ENCODE peak calls at places on chromosomes 7 and 10, in ten cellular contexts. S, W, X, C, O, M, I, B, H and U are unnamed samples.

GRCh38 chr10:30228638-30229037 is 120.4 kb downstream of the MTPAP start:
- DNase-seq in S (no peak), W (no peak), X (no peak), C (no peak), O (no peak), M (no peak), I (no peak), B (no peak), H (no peak), U (no peak)

GRCh38 chr10:101272229-101272868 is 43.1 kb upstream of the LBX1 start:
- DNase-seq in S (peak), W (peak), X (no peak), C (peak), O (peak), M (peak), I (no peak), B (no peak), H (peak), U (no peak)

GRCh38 chr10:114753126-114753525 is 68.5 kb upstream of the FHIP2A start:
- DNase-seq in S (no peak), W (peak), X (no peak), C (no peak), O (no peak), M (no peak), I (no peak), B (no peak), H (no peak), U (no peak)

GRCh38 chr7:25839084-25839769 is 312.8 kb upstream of the NFE2L3 start:
- DNase-seq in S (no peak), W (no peak), X (no peak), C (no peak), O (peak), M (no peak), I (no peak), B (no peak), H (no peak), U (no peak)

GRCh38 chr7:13948019-13948781 is 41.3 kb downstream of the ETV1 start:
- DNase-seq in S (no peak), W (no peak), X (no peak), C (no peak), O (no peak), M (no peak), I (no peak), B (no peak), H (no peak), U (no peak)

GRCh38 chr7:112414855-112415490 is 35.3 kb upstream of the IFRD1 start:
- DNase-seq in S (no peak), W (peak), X (no peak), C (no peak), O (peak), M (no peak), I (no peak), B (no peak), H (peak), U (no peak)

GRCh38 chr10:96222441-96222840 is 48.9 kb downstream of the BLNK start:
- DNase-seq in S (no peak), W (no peak), X (no peak), C (no peak), O (no peak), M (no peak), I (no peak), B (no peak), H (no peak), U (no peak)

GRCh38 chr7:26533163-26533562 is 241.5 kb downstream of the SNX10 start:
- DNase-seq in S (no peak), W (no peak), X (no peak), C (no peak), O (peak), M (no peak), I (no peak), B (no peak), H (no peak), U (no peak)

GRCh38 chr7:115352375-115352774 is 430.5 kb downstream of the MDFIC start:
- DNase-seq in S (no peak), W (peak), X (no peak), C (no peak), O (no peak), M (peak), I (no peak), B (peak), H (no peak), U (no peak)

GRCh38 chr10:27506280-27506679 is 2.2 kb downstream of the RAB18 start:
- DNase-seq in S (no peak), W (peak), X (no peak), C (no peak), O (no peak), M (no peak), I (no peak), B (peak), H (no peak), U (no peak)

GRCh38 chr10:55786461-55786860 is 574.6 kb downstream of the ZWINT start:
- DNase-seq in S (no peak), W (no peak), X (no peak), C (no peak), O (peak), M (no peak), I (no peak), B (no peak), H (no peak), U (no peak)

GRCh38 chr10:112250555-112250954 is 32.6 kb upstream of the TECTB start:
- DNase-seq in S (no peak), W (peak), X (no peak), C (no peak), O (no peak), M (no peak), I (no peak), B (no peak), H (no peak), U (no peak)

GRCh38 chr10:112115781-112116385 is 67.7 kb downstream of the GPAM start:
- DNase-seq in S (peak), W (peak), X (no peak), C (peak), O (peak), M (no peak), I (no peak), B (no peak), H (peak), U (no peak)

GRCh38 chr10:819326-819725 is 112.2 kb downstream of the LARP4B start:
- DNase-seq in S (no peak), W (peak), X (no peak), C (no peak), O (no peak), M (peak), I (no peak), B (peak), H (no peak), U (no peak)

GRCh38 chr7:41333506-41333905 is 369.4 kb downstream of the INHBA start:
- DNase-seq in S (no peak), W (peak), X (no peak), C (no peak), O (no peak), M (peak), I (no peak), B (peak), H (no peak), U (no peak)

GRCh38 chr7:76329479-76329878 is 27.0 kb downstream of the HSPB1 start:
- DNase-seq in S (no peak), W (no peak), X (no peak), C (no peak), O (no peak), M (no peak), I (no peak), B (no peak), H (no peak), U (no peak)

GRCh38 chr7:128167791-128168666 is 73.0 kb upstream of the LEP start:
- DNase-seq in S (no peak), W (no peak), X (no peak), C (no peak), O (peak), M (no peak), I (no peak), B (no peak), H (no peak), U (no peak)

GRCh38 chr7:45133352-45133751 is 21.9 kb upstream of the TBRG4 start:
- DNase-seq in S (no peak), W (no peak), X (no peak), C (no peak), O (no peak), M (no peak), I (no peak), B (no peak), H (no peak), U (no peak)

GRCh38 chr10:107031981-107032699 is 132.4 kb downstream of the SORCS1 start:
- DNase-seq in S (no peak), W (no peak), X (no peak), C (no peak), O (peak), M (peak), I (no peak), B (no peak), H (no peak), U (no peak)

GRCh38 chr7:128879939-128880746 is 17.5 kb downstream of the ATP6V1F start:
- DNase-seq in S (no peak), W (peak), X (no peak), C (no peak), O (peak), M (no peak), I (peak), B (no peak), H (peak), U (peak)

GRCh38 chr7:81845628-81846259 is 75.9 kb upstream of the HGF start:
- DNase-seq in S (no peak), W (peak), X (no peak), C (no peak), O (peak), M (no peak), I (no peak), B (peak), H (peak), U (no peak)

GRCh38 chr10:132660385-132660784 is 122.8 kb downstream of the INPP5A start:
- DNase-seq in S (no peak), W (no peak), X (no peak), C (no peak), O (no peak), M (no peak), I (no peak), B (no peak), H (no peak), U (no peak)

GRCh38 chr10:49272251-49273081 is 26.5 kb upstream of the C10orf71 start:
- DNase-seq in S (no peak), W (peak), X (no peak), C (no peak), O (no peak), M (no peak), I (no peak), B (peak), H (no peak), U (no peak)

GRCh38 chr10:52348037-52348564 is 34.0 kb downstream of the DKK1 start:
- DNase-seq in S (no peak), W (no peak), X (no peak), C (no peak), O (no peak), M (no peak), I (no peak), B (no peak), H (no peak), U (no peak)

GRCh38 chr10:119409906-119410305 is 132.6 kb downstream of the RGS10 start:
- DNase-seq in S (no peak), W (no peak), X (no peak), C (no peak), O (no peak), M (no peak), I (no peak), B (peak), H (no peak), U (no peak)

GRCh38 chr7:42350801-42351200 is 113.8 kb upstream of the GLI3 start:
- DNase-seq in S (no peak), W (peak), X (no peak), C (no peak), O (no peak), M (no peak), I (no peak), B (peak), H (no peak), U (no peak)

GRCh38 chr7:117110480-117111315 is 157.4 kb downstream of the ST7 start:
- DNase-seq in S (peak), W (no peak), X (peak), C (peak), O (no peak), M (no peak), I (no peak), B (no peak), H (no peak), U (no peak)